ENCODE peak calls at places on chromosomes 1 and 21, in five cellular contexts. X is osteocyte, A is neural crest cell, G is PC-3, I is SK-N-SH. M is an unnamed sample.

GRCh38 chr1:100145116-100145515 is 12.2 kb downstream of the TRMT13 start:
- DNase-seq in X (no peak), A (no peak), G (no peak), I (no peak), M (no peak)

GRCh38 chr1:7315946-7316345 is 455.1 kb upstream of the VAMP3 start:
- DNase-seq in X (no peak), A (no peak), G (no peak), I (no peak), M (no peak)

GRCh38 chr1:171801395-171801990 is 20.0 kb downstream of the METTL13 start:
- DNase-seq in X (no peak), A (peak), G (peak), I (peak), M (no peak)

GRCh38 chr1:230937370-230937769 is 41.3 kb downstream of the TTC13 start:
- DNase-seq in X (no peak), A (no peak), G (no peak), I (no peak), M (no peak)

GRCh38 chr1:34779962-34780361 is 1.1 kb upstream of the GJB3 start:
- DNase-seq in X (no peak), A (no peak), G (no peak), I (no peak), M (no peak)

GRCh38 chr1:111513410-111514020 is 10.1 kb upstream of the ADORA3 start:
- DNase-seq in X (no peak), A (no peak), G (no peak), I (peak), M (no peak)

GRCh38 chr1:46131727-46132528 is 501 bp downstream of the PIK3R3 start:
- DNase-seq in X (no peak), A (peak), G (peak), I (peak), M (peak)

GRCh38 chr1:25692560-25692959 is 76.0 kb downstream of the MAN1C1 start:
- DNase-seq in X (no peak), A (peak), G (no peak), I (peak), M (peak)

GRCh38 chr1:205072881-205073280 is 11.4 kb downstream of the TMEM81 start:
- DNase-seq in X (no peak), A (no peak), G (peak), I (no peak), M (no peak)

GRCh38 chr1:8078176-8078671 is 52.1 kb upstream of the ERRFI1 start:
- DNase-seq in X (no peak), A (no peak), G (peak), I (no peak), M (no peak)

GRCh38 chr1:117568999-117569398 is 36.8 kb upstream of the TENT5C start:
- DNase-seq in X (no peak), A (no peak), G (no peak), I (no peak), M (no peak)

GRCh38 chr1:202270871-202271326 is 70.8 kb downstream of the UBE2T start:
- DNase-seq in X (peak), A (no peak), G (no peak), I (no peak), M (no peak)

GRCh38 chr1:25616932-25617625 is 488 bp downstream of the MAN1C1 start:
- DNase-seq in X (peak), A (no peak), G (no peak), I (peak), M (peak)

GRCh38 chr1:172141351-172142000 is 279.0 kb upstream of the C1orf105 start:
- DNase-seq in X (no peak), A (no peak), G (no peak), I (no peak), M (no peak)

GRCh38 chr1:229221106-229222019 is 49.5 kb upstream of the RAB4A start:
- DNase-seq in X (no peak), A (no peak), G (peak), I (peak), M (no peak)

GRCh38 chr21:45516671-45517151 is 25.5 kb downstream of the SLC19A1 start:
- DNase-seq in X (no peak), A (no peak), G (no peak), I (no peak), M (peak)

GRCh38 chr1:151980287-151981177 is 13.1 kb downstream of the S100A10 start:
- DNase-seq in X (no peak), A (no peak), G (peak), I (no peak), M (no peak)

GRCh38 chr1:154808261-154808908 is 61.7 kb downstream of the KCNN3 start:
- DNase-seq in X (no peak), A (no peak), G (no peak), I (peak), M (no peak)

GRCh38 chr1:60571811-60572210 is 498.2 kb upstream of the C1orf87 start:
- DNase-seq in X (no peak), A (no peak), G (peak), I (no peak), M (no peak)

GRCh38 chr1:112057736-112058135 is 68.3 kb upstream of the KCND3 start:
- DNase-seq in X (no peak), A (no peak), G (no peak), I (peak), M (no peak)

GRCh38 chr1:156887324-156887723 is 6.2 kb upstream of the PEAR1 start:
- DNase-seq in X (no peak), A (no peak), G (no peak), I (peak), M (no peak)

GRCh38 chr1:87641996-87642395 is 313.3 kb downstream of the LMO4 start:
- DNase-seq in X (no peak), A (no peak), G (no peak), I (no peak), M (no peak)

GRCh38 chr1:2642560-2643413 is 10.0 kb upstream of the MMEL1 start:
- DNase-seq in X (peak), A (peak), G (peak), I (peak), M (peak)

GRCh38 chr1:58699011-58699762 is 675 bp downstream of the MYSM1 start:
- DNase-seq in X (no peak), A (no peak), G (peak), I (no peak), M (peak)

GRCh38 chr1:178684542-178685000 is 40.5 kb upstream of the RALGPS2 start:
- DNase-seq in X (no peak), A (no peak), G (peak), I (no peak), M (no peak)

GRCh38 chr1:228794173-228794572 is 58.9 kb downstream of the RHOU start:
- DNase-seq in X (no peak), A (no peak), G (no peak), I (no peak), M (no peak)

GRCh38 chr21:45267390-45267760 is 20.3 kb downstream of the POFUT2 start:
- DNase-seq in X (peak), A (no peak), G (no peak), I (no peak), M (no peak)

GRCh38 chr1:19398309-19398760 is 86.2 kb downstream of the SLC66A1 start:
- DNase-seq in X (no peak), A (no peak), G (peak), I (no peak), M (no peak)
- TF ChIP-seq CTCF in X (peak), A (no peak), G (peak), I (peak), M (no peak)

GRCh38 chr1:235056937-235057336 is 71.7 kb downstream of the TOMM20 start:
- DNase-seq in X (no peak), A (no peak), G (peak), I (no peak), M (no peak)
- TF ChIP-seq CTCF in X (peak), A (no peak), G (peak), I (peak), M (no peak)

GRCh38 chr1:40770296-40771070 is 13.1 kb upstream of the KCNQ4 start:
- DNase-seq in X (no peak), A (no peak), G (no peak), I (no peak), M (no peak)
- TF ChIP-seq CTCF in X (no peak), A (peak), G (peak), I (no peak), M (no peak)

GRCh38 chr1:244801246-244801645 is 34.2 kb upstream of the COX20 start:
- DNase-seq in X (no peak), A (peak), G (peak), I (peak), M (peak)

GRCh38 chr1:244807138-244807537 is 28.3 kb upstream of the COX20 start:
- DNase-seq in X (no peak), A (no peak), G (no peak), I (no peak), M (no peak)

GRCh38 chr1:244802556-244803239 is 32.8 kb upstream of the COX20 start:
- DNase-seq in X (no peak), A (no peak), G (no peak), I (no peak), M (no peak)

GRCh38 chr1:244802041-244802440 is 33.4 kb upstream of the COX20 start:
- DNase-seq in X (no peak), A (no peak), G (no peak), I (no peak), M (no peak)

DNA sequence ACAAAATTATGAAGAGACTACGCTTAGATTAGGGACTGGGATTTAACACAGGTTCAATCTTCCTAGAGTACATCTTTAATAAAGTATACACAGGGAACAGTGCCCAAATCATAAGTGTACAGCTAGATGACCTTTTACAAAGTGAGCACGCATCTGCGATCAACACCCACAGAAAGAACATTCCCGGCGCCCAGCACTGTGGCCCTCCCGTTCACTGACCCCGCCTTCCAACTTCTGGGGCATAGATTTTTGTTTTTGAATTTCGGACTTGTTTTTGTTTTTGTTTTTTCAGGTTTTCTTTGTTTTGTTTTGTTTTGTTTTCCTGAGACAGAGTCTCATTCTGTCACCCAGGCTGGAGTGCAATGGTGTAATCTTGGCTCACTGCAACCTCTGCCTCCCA is 30.6 kb upstream of the COX20 start:
- DNase-seq in X (no peak), A (no peak), G (no peak), I (no peak), M (no peak)
- TF ChIP-seq CTCF in X (no peak), A (no peak), G (no peak), I (no peak), M (no peak)

DNA sequence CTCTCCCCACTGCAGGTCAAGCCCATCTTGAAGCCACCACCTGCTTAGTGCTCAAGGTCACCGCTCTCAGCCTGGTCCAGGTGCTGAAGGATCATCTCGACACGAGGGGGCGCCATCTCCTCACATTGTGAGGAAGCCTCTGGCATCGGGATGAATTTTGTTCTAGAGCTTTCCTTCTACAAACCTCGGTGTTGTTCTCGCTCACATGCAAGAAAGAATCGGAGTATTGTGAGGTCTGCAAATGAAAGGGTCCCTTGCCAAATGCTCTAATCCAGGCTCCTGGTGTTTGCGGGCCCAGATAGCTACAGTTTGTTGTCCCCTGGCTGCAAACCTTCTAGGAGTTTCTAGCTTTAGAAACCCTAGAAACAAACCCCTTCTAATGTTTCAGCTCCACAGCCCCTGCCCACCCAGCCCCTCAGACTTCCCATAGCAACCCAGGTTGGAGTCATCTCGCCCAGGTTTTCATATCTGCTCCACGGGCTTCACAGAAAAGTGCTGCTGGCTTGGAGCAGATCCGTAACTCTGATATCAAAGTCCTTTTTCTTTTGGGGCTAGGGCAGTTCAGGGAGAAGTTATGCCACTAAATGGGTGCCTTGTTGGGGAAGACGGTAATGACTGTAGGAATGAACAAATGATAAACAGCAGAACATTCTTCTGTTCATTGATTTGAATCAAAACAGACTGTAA is 8.6 kb upstream of the ATP5PO start:
- DNase-seq in X (peak), A (peak), G (peak), I (peak), M (peak)
- TF ChIP-seq CTCF in X (peak), A (peak), G (peak), I (peak), M (peak)